ENCODE peak calls at places on chromosomes 2 and 18, in ten cellular contexts. One of them, this sample, is unnamed. For H3K4me1, the result is how much of the 10 kb centered on the place peaks cover.

GRCh38 chr2:127423476-127423840 is 5.2 kb downstream of the PROC start:
- DNase-seq in Peyer's patch: peak
- DNase-seq in upper lobe of right lung: peak
- DNase-seq in HepG2: no peak
- DNase-seq in cardiac muscle cell: no peak
- DNase-seq in HCT116: no peak
- DNase-seq in PC-3: peak
- DNase-seq in colonic mucosa: peak
- DNase-seq in vagina: no peak
- DNase-seq in SJCRH30: no peak
- DNase-seq in this sample: no peak

GRCh38 chr2:184305105-184305504 is 293.2 kb upstream of the ZNF804A start:
- DNase-seq in PC-3: no peak
- DNase-seq in vagina: no peak
- DNase-seq in Peyer's patch: no peak
- DNase-seq in upper lobe of right lung: no peak
- DNase-seq in colonic mucosa: no peak
- DNase-seq in SJCRH30: no peak
- DNase-seq in cardiac muscle cell: no peak
- DNase-seq in HCT116: no peak
- DNase-seq in HepG2: no peak
- DNase-seq in this sample: no peak

GRCh38 chr18:78899241-78899640 is 80.4 kb upstream of the SALL3 start:
- DNase-seq in HepG2: no peak
- DNase-seq in Peyer's patch: no peak
- DNase-seq in upper lobe of right lung: no peak
- DNase-seq in colonic mucosa: no peak
- DNase-seq in SJCRH30: no peak
- DNase-seq in vagina: no peak
- DNase-seq in PC-3: no peak
- DNase-seq in HCT116: no peak
- DNase-seq in cardiac muscle cell: no peak
- DNase-seq in this sample: no peak

GRCh38 chr18:11523809-11524208 is 85.6 kb upstream of the SLC35G4 start:
- DNase-seq in colonic mucosa: no peak
- DNase-seq in PC-3: no peak
- DNase-seq in cardiac muscle cell: no peak
- DNase-seq in vagina: no peak
- DNase-seq in upper lobe of right lung: no peak
- DNase-seq in HCT116: no peak
- DNase-seq in HepG2: no peak
- DNase-seq in SJCRH30: no peak
- DNase-seq in Peyer's patch: no peak
- DNase-seq in this sample: no peak

GRCh38 chr18:76573325-76574025 is 78.4 kb upstream of the ZNF516 start:
- DNase-seq in Peyer's patch: no peak
- DNase-seq in upper lobe of right lung: no peak
- DNase-seq in SJCRH30: no peak
- DNase-seq in cardiac muscle cell: peak
- DNase-seq in colonic mucosa: no peak
- DNase-seq in PC-3: peak
- DNase-seq in vagina: no peak
- DNase-seq in HCT116: no peak
- DNase-seq in HepG2: no peak
- DNase-seq in this sample: no peak

GRCh38 chr2:71876542-71877451 is 270.9 kb downstream of the CYP26B1 start:
- DNase-seq in HepG2: no peak
- DNase-seq in cardiac muscle cell: no peak
- DNase-seq in colonic mucosa: no peak
- DNase-seq in HCT116: no peak
- DNase-seq in upper lobe of right lung: no peak
- DNase-seq in PC-3: no peak
- DNase-seq in SJCRH30: no peak
- DNase-seq in Peyer's patch: no peak
- DNase-seq in vagina: no peak
- DNase-seq in this sample: no peak

GRCh38 chr18:74069178-74070050 is 78.2 kb downstream of the FBXO15 start:
- DNase-seq in upper lobe of right lung: peak
- DNase-seq in PC-3: no peak
- DNase-seq in SJCRH30: no peak
- DNase-seq in HCT116: no peak
- DNase-seq in vagina: no peak
- DNase-seq in colonic mucosa: no peak
- DNase-seq in HepG2: no peak
- DNase-seq in cardiac muscle cell: peak
- DNase-seq in Peyer's patch: no peak
- DNase-seq in this sample: no peak

GRCh38 chr18:41569867-41570266 is 385.2 kb upstream of the PIK3C3 start:
- DNase-seq in Peyer's patch: no peak
- DNase-seq in PC-3: peak
- DNase-seq in upper lobe of right lung: no peak
- DNase-seq in colonic mucosa: no peak
- DNase-seq in SJCRH30: no peak
- DNase-seq in HepG2: no peak
- DNase-seq in vagina: no peak
- DNase-seq in HCT116: no peak
- DNase-seq in cardiac muscle cell: no peak
- DNase-seq in this sample: no peak

GRCh38 chr18:49274188-49274714 is 186.2 kb downstream of the DYM start:
- DNase-seq in vagina: no peak
- DNase-seq in HCT116: peak
- DNase-seq in Peyer's patch: no peak
- DNase-seq in SJCRH30: no peak
- DNase-seq in HepG2: no peak
- DNase-seq in colonic mucosa: no peak
- DNase-seq in upper lobe of right lung: no peak
- DNase-seq in PC-3: no peak
- DNase-seq in cardiac muscle cell: peak
- DNase-seq in this sample: no peak

GRCh38 chr18:65523461-65523860 is 227.4 kb upstream of the CDH7 start:
- DNase-seq in HCT116: no peak
- DNase-seq in HepG2: no peak
- DNase-seq in upper lobe of right lung: no peak
- DNase-seq in cardiac muscle cell: no peak
- DNase-seq in vagina: no peak
- DNase-seq in colonic mucosa: no peak
- DNase-seq in PC-3: no peak
- DNase-seq in Peyer's patch: no peak
- DNase-seq in SJCRH30: no peak
- DNase-seq in this sample: no peak

GRCh38 chr2:141911485-141912066 is 219.2 kb downstream of the LRP1B start:
- DNase-seq in upper lobe of right lung: no peak
- DNase-seq in PC-3: peak
- DNase-seq in Peyer's patch: no peak
- DNase-seq in SJCRH30: peak
- DNase-seq in vagina: no peak
- DNase-seq in HCT116: peak
- DNase-seq in cardiac muscle cell: peak
- DNase-seq in colonic mucosa: no peak
- DNase-seq in HepG2: peak
- DNase-seq in this sample: no peak

GRCh38 chr2:111165084-111165483 is 44.4 kb downstream of the BCL2L11 start:
- DNase-seq in Peyer's patch: no peak
- DNase-seq in colonic mucosa: no peak
- DNase-seq in SJCRH30: peak
- DNase-seq in upper lobe of right lung: no peak
- DNase-seq in PC-3: no peak
- DNase-seq in cardiac muscle cell: no peak
- DNase-seq in HCT116: no peak
- DNase-seq in vagina: no peak
- DNase-seq in HepG2: no peak
- DNase-seq in this sample: no peak
- H3K4me1 ChIP-seq in Peyer's patch: under half
- H3K4me1 ChIP-seq in colonic mucosa: under half
- H3K4me1 ChIP-seq in SJCRH30: half or more
- H3K4me1 ChIP-seq in upper lobe of right lung: under half
- H3K4me1 ChIP-seq in PC-3: under half
- H3K4me1 ChIP-seq in cardiac muscle cell: under half
- H3K4me1 ChIP-seq in HCT116: under half
- H3K4me1 ChIP-seq in vagina: under half
- H3K4me1 ChIP-seq in HepG2: under half
- H3K4me1 ChIP-seq in this sample: under half

DNA sequence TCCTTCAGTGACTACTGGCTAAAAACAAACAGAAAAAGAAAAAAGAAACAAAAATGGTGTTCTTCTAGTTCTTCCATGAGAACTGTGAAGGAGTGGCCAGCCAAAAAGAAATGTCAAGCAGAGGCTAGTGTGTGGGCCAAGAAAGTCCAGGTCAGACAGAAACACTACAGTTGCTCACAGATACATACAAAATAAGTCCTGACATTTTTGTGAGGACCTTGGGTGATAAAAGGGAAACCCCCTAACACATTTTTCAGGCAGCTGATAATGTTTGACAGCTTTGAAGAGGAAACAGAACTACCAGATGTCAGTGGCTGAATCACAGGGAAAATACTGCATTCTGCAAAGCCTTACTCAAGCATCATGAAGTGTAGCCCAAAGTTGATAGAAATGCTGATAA is 28.1 kb downstream of the ARHGAP25 start:
- DNase-seq in upper lobe of right lung: no peak
- DNase-seq in Peyer's patch: no peak
- DNase-seq in cardiac muscle cell: peak
- DNase-seq in SJCRH30: no peak
- DNase-seq in HepG2: no peak
- DNase-seq in HCT116: no peak
- DNase-seq in colonic mucosa: peak
- DNase-seq in vagina: no peak
- DNase-seq in PC-3: no peak
- DNase-seq in this sample: peak
- H3K4me3 ChIP-seq in upper lobe of right lung: no peak
- H3K4me3 ChIP-seq in Peyer's patch: no peak
- H3K4me3 ChIP-seq in cardiac muscle cell: no peak
- H3K4me3 ChIP-seq in SJCRH30: no peak
- H3K4me3 ChIP-seq in HepG2: no peak
- H3K4me3 ChIP-seq in HCT116: no peak
- H3K4me3 ChIP-seq in colonic mucosa: no peak
- H3K4me3 ChIP-seq in vagina: no peak
- H3K4me3 ChIP-seq in PC-3: no peak
- H3K4me3 ChIP-seq in this sample: no peak

DNA sequence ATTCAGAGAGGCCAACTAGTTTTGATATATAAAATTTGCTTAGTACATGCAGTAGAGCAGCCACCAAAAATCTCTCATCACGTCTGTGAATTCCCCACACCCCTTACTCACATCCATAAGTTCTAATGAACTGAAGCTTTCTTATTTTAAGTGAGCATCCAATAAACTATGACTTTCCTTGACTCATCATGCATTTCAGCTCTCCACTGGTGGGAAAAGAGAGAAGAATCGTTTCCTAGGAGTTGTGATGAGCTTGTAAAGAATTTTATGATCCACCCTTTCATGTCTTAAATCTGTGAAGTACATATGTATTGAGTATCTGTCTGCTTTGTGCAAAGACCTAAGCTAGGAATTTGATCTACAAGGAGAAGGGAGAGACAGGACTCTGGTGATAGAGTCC is 428.6 kb downstream of the SETBP1 start:
- DNase-seq in cardiac muscle cell: no peak
- DNase-seq in PC-3: peak
- DNase-seq in HepG2: no peak
- DNase-seq in vagina: no peak
- DNase-seq in HCT116: no peak
- DNase-seq in upper lobe of right lung: no peak
- DNase-seq in Peyer's patch: no peak
- DNase-seq in SJCRH30: no peak
- DNase-seq in colonic mucosa: no peak
- DNase-seq in this sample: no peak
- H3K27ac ChIP-seq in cardiac muscle cell: no peak
- H3K27ac ChIP-seq in PC-3: peak
- H3K27ac ChIP-seq in HepG2: no peak
- H3K27ac ChIP-seq in vagina: no peak
- H3K27ac ChIP-seq in HCT116: no peak
- H3K27ac ChIP-seq in upper lobe of right lung: no peak
- H3K27ac ChIP-seq in Peyer's patch: no peak
- H3K27ac ChIP-seq in SJCRH30: no peak
- H3K27ac ChIP-seq in colonic mucosa: no peak
- H3K27ac ChIP-seq in this sample: no peak

GRCh38 chr2:172103471-172104292 is 982 bp upstream of the DLX2 start:
- DNase-seq in upper lobe of right lung: peak
- DNase-seq in SJCRH30: peak
- DNase-seq in HCT116: peak
- DNase-seq in cardiac muscle cell: peak
- DNase-seq in vagina: no peak
- DNase-seq in HepG2: peak
- DNase-seq in colonic mucosa: peak
- DNase-seq in PC-3: peak
- DNase-seq in Peyer's patch: peak
- DNase-seq in this sample: peak

GRCh38 chr2:172101707-172102158 is 967 bp downstream of the DLX2 start:
- DNase-seq in Peyer's patch: no peak
- DNase-seq in PC-3: no peak
- DNase-seq in upper lobe of right lung: no peak
- DNase-seq in colonic mucosa: no peak
- DNase-seq in vagina: no peak
- DNase-seq in cardiac muscle cell: no peak
- DNase-seq in HCT116: no peak
- DNase-seq in HepG2: no peak
- DNase-seq in SJCRH30: no peak
- DNase-seq in this sample: no peak

GRCh38 chr2:172101008-172101706 is 1.5 kb downstream of the DLX2 start:
- DNase-seq in PC-3: no peak
- DNase-seq in vagina: no peak
- DNase-seq in Peyer's patch: no peak
- DNase-seq in colonic mucosa: no peak
- DNase-seq in SJCRH30: no peak
- DNase-seq in HepG2: no peak
- DNase-seq in upper lobe of right lung: no peak
- DNase-seq in HCT116: no peak
- DNase-seq in cardiac muscle cell: no peak
- DNase-seq in this sample: peak

GRCh38 chr2:172102858-172103359 is at the start of gene DLX2:
- DNase-seq in vagina: no peak
- DNase-seq in colonic mucosa: peak
- DNase-seq in PC-3: peak
- DNase-seq in SJCRH30: peak
- DNase-seq in cardiac muscle cell: peak
- DNase-seq in upper lobe of right lung: peak
- DNase-seq in Peyer's patch: peak
- DNase-seq in HepG2: peak
- DNase-seq in HCT116: peak
- DNase-seq in this sample: no peak

DNA sequence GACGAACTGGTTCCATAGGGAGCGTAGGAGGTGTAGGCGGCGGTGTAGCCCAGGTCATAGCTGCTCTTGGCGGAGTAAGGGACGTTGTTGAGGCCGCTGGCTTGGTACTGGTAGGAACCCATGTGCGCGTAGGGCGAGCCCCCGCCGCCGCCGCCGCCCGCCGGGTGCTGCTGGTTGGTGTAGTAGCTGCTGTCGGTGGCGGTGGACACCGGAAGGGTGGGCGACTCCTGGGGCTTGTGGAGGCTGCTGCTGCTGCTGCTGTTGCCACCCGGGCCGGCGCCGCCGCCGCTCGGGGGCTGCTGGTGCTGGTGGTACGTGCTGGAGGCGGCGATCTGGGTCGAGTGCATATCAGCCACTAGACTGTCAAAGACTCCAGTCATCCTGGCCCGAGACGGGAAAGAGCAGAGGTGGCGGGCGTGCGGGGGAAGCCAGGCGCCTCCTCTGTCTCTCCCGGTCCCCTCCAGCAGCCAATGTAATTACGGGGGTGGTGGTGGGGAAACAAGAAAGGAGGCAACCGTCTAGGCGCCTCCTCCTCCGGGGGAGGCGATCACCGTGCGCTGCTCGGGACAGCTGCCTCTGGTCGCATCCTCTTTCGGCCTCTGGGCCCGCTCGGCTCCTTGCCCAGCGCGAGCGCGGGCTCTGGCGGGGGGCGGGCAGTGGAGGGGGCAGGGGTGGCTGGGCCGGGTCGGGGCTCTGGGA is 392 bp downstream of the DLX2 start:
- DNase-seq in upper lobe of right lung: no peak
- DNase-seq in SJCRH30: no peak
- DNase-seq in HepG2: no peak
- DNase-seq in colonic mucosa: no peak
- DNase-seq in cardiac muscle cell: no peak
- DNase-seq in HCT116: no peak
- DNase-seq in PC-3: no peak
- DNase-seq in Peyer's patch: no peak
- DNase-seq in vagina: no peak
- DNase-seq in this sample: no peak
- H3K4me1 ChIP-seq in upper lobe of right lung: under half
- H3K4me1 ChIP-seq in SJCRH30: under half
- H3K4me1 ChIP-seq in HepG2: half or more
- H3K4me1 ChIP-seq in colonic mucosa: under half
- H3K4me1 ChIP-seq in cardiac muscle cell: under half
- H3K4me1 ChIP-seq in HCT116: under half
- H3K4me1 ChIP-seq in PC-3: under half
- H3K4me1 ChIP-seq in Peyer's patch: under half
- H3K4me1 ChIP-seq in vagina: half or more
- H3K4me1 ChIP-seq in this sample: half or more